ENCODE peak calls at places on chromosomes 12 and 14, in four cellular contexts. J is GM12878, E is HepG2, P is H1. H is an unnamed sample. For H3K4me1, the result is how much of the 10 kb centered on the place peaks cover.

GRCh38 chr12:122036153-122036552 is 14.5 kb downstream of the BCL7A start:
- DNase-seq in J (no peak), E (no peak), P (no peak), H (no peak)

GRCh38 chr12:90084018-90084417 is 375.4 kb upstream of the ATP2B1 start:
- DNase-seq in J (no peak), E (no peak), P (no peak), H (no peak)

GRCh38 chr14:70888151-70888499 is 19.1 kb upstream of the PCNX1 start:
- DNase-seq in J (no peak), E (no peak), P (no peak), H (no peak)

GRCh38 chr14:74514471-74514932 is 20.9 kb downstream of the ISCA2 start:
- DNase-seq in J (no peak), E (peak), P (no peak), H (no peak)

GRCh38 chr14:69956970-69957369 is 77.8 kb downstream of the SMOC1 start:
- DNase-seq in J (no peak), E (no peak), P (no peak), H (no peak)

GRCh38 chr12:91274886-91275285 is 92.3 kb upstream of the DCN start:
- DNase-seq in J (no peak), E (no peak), P (no peak), H (no peak)

GRCh38 chr14:86003998-86004397 is 474.1 kb downstream of the FLRT2 start:
- DNase-seq in J (no peak), E (peak), P (no peak), H (no peak)

GRCh38 chr14:69013943-69014782 is 35.1 kb upstream of the ACTN1 start:
- DNase-seq in J (no peak), E (peak), P (no peak), H (no peak)

GRCh38 chr14:89771251-89771650 is 183.3 kb downstream of the EFCAB11 start:
- DNase-seq in J (no peak), E (no peak), P (no peak), H (no peak)

GRCh38 chr12:26632746-26633145 is 200.2 kb downstream of the ITPR2 start:
- DNase-seq in J (no peak), E (no peak), P (no peak), H (no peak)

GRCh38 chr14:76844223-76844622 is 18.0 kb downstream of the LRRC74A start:
- DNase-seq in J (no peak), E (no peak), P (no peak), H (no peak)

GRCh38 chr12:55842681-55843429 is at the start of gene MMP19:
- DNase-seq in J (no peak), E (peak), P (no peak), H (peak)

GRCh38 chr14:21503376-21503775 is 7.8 kb downstream of the METTL3 start:
- DNase-seq in J (no peak), E (no peak), P (no peak), H (no peak)

GRCh38 chr12:116186482-116187157 is 90.9 kb downstream of the MED13L start:
- DNase-seq in J (no peak), E (peak), P (no peak), H (no peak)

GRCh38 chr12:121799175-121799841 is 4.5 kb upstream of the SETD1B start:
- DNase-seq in J (no peak), E (peak), P (no peak), H (no peak)

GRCh38 chr12:89731614-89732013 is 23.0 kb upstream of the ATP2B1 start:
- DNase-seq in J (no peak), E (no peak), P (no peak), H (no peak)

GRCh38 chr12:90153827-90154226 is 445.2 kb upstream of the ATP2B1 start:
- DNase-seq in J (no peak), E (no peak), P (no peak), H (no peak)

GRCh38 chr14:41606249-41607118 is at the start of gene LRFN5:
- DNase-seq in J (no peak), E (no peak), P (no peak), H (no peak)

GRCh38 chr14:73792476-73792875 is 59.2 kb upstream of the PTGR2 start:
- DNase-seq in J (no peak), E (no peak), P (no peak), H (no peak)

GRCh38 chr14:83006071-83006670 is 1472.5 kb upstream of the SEL1L start:
- DNase-seq in J (no peak), E (no peak), P (no peak), H (no peak)

GRCh38 chr12:124923906-124924734 is 9.7 kb upstream of the UBC start:
- DNase-seq in J (no peak), E (no peak), P (no peak), H (peak)

GRCh38 chr14:95318870-95319311 is 817 bp downstream of the CLMN start:
- DNase-seq in J (no peak), E (no peak), P (no peak), H (no peak)

GRCh38 chr12:98423963-98424362 is 91.4 kb upstream of the TMPO start:
- DNase-seq in J (no peak), E (no peak), P (no peak), H (no peak)

GRCh38 chr14:24429395-24430142 is at the start of the genes CBLN3 and KHNYN:
- DNase-seq in J (no peak), E (peak), P (no peak), H (peak)

GRCh38 chr12:50589650-50590435 is 85.1 kb downstream of the DIP2B start:
- DNase-seq in J (no peak), E (no peak), P (no peak), H (no peak)

GRCh38 chr12:110965574-110965973 is 45.2 kb upstream of the MYL2 start:
- DNase-seq in J (no peak), E (no peak), P (no peak), H (no peak)

DNA sequence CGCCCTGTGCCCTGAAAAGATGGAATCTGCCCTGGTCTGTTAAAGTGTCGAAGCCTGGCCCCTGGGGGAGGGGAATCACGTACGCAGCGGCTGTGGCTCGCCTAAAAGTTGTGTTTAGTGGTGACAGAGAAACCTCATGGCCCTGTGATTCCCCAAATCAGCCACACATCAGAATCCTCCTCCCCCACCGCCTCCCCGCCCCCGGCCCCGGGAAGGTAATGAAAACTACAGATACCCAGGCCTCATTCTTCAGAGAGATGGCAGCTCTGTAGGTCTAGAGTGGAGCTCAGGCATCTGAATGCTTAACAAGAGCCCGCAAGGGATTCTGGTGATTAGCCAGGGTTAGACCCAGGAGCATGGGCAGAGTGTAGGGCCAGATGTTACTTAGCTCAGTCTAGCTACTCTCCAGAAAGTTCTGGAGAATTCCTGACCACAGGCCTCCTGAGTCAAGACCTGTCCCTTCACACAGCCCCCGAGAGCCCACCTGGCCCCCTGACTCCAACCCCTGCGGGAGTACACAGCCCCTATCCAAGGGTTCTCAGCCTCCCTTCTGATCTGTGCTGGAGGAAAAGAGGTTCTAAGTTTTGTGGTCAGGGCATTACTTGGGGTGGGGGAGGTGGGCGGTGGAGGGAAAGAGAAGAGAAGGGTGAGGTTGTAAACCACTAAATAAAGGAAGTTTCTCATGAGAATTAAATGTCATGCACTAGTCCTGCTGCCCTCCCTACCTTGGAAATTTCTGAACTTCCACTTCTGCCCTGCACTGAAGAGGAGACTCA is 114.8 kb downstream of the PLXNC1 start:
- DNase-seq in J (peak), E (no peak), P (no peak), H (no peak)
- H3K4me1 ChIP-seq in J (half or more), E (under half), P (under half), H (under half)

DNA sequence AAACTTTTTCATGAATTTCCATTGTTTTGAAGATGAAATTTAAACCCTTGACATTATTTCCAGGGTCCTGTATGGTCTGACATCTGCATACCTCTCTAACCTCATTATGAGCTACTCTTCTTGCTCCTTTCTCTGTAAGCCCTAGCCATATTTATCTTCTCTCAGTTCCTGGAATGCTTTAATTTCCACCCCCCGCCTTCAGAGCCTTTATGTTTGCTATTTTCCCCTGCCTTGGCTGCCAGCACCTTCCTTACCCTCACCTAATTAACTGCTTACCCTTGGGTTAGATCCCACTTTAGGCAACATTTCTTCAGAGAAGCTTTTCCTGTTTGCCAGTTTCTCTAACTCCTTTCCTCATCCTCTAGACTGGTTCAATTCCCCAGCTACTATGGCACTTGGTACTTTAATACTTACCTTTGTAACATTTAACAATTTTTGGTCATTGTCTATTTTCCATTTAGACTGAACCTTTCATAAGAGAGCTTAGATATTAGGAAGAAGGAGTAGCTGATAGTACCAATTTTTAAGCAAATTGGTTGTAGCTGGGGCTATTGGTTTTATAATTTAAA is 6.0 kb downstream of the STYX start:
- DNase-seq in J (no peak), E (no peak), P (no peak), H (no peak)
- TF ChIP-seq ZNF274 in J (no peak), E (no peak), P (no peak), H (no peak)

DNA sequence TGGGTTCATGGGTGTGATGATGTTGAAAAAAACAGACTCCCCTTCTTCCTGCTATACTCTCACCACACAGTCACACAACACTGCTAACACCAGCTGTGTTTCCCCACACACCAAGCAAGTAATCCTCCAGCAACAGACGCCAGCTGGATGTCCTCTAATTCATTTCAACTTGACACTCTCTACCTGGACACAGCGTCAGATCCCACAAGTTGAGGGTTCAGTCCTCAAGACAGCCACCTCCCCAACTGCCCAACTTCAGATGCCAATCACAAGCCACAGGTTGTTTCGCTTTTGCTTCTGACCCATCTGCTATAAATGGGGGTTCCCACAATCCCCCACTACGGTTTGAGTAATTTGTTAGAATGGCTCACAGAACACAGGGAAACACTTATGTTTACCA is 49.3 kb downstream of the TMEM30B start:
- DNase-seq in J (no peak), E (no peak), P (no peak), H (no peak)
- TF ChIP-seq SUZ12 in J (no peak), E (no peak), P (no peak), H (no peak)

DNA sequence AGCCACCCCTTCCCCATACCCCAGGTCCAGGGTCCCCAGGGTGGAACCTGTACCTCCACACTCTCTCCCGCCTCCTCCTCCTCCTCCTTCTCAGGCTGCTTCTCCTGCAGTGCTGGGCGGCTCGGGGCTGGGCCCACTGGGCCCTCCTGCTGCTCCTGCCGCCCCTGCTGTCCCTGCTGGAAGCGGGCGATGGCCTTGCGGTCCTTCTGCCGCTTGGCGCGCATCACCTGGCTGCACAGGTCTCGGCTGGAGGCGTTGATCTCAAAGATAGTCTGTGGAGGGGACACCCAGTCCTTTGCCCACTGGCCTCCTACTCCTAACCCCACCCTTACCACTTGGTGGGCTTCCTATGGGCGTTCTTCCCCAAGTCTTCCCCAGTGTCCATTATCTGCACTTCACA is 14.5 kb downstream of the CFAP73 start:
- DNase-seq in J (no peak), E (no peak), P (no peak), H (no peak)
- H3K4me1 ChIP-seq in J (under half), E (under half), P (under half), H (under half)

GRCh38 chr12:130959632-130960031 is 5.9 kb downstream of the ADGRD1 start:
- DNase-seq in J (no peak), E (no peak), P (no peak), H (no peak)

GRCh38 chr12:130958557-130959140 is 4.9 kb downstream of the ADGRD1 start:
- DNase-seq in J (no peak), E (no peak), P (no peak), H (no peak)

GRCh38 chr12:130965214-130965613 is 11.5 kb downstream of the ADGRD1 start:
- DNase-seq in J (no peak), E (no peak), P (no peak), H (no peak)

GRCh38 chr12:130960787-130961186 is 7.1 kb downstream of the ADGRD1 start:
- DNase-seq in J (no peak), E (no peak), P (no peak), H (no peak)

DNA sequence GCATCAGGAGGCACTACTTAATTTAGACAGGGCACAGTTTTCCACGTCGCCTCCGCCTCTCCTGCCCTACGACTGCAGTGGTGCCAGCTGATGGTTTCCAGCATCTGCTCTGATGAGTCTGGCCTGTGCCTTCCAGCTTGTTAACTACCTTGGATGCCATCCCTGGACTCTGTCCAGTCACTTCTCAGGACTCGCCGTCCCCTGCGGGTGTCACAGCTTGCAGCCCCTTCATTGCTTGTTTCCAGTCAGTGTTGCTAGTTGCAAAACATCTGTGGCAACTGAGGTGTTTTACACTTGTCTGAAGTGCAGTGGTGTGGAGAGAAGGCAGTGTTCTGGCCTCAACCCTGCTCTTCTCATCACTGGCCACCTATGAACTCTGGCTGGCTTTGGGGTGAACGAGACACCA is 8.2 kb downstream of the ADGRD1 start:
- DNase-seq in J (no peak), E (no peak), P (no peak), H (no peak)
- TF ChIP-seq ZNF274 in J (no peak), E (no peak), P (no peak), H (no peak)

DNA sequence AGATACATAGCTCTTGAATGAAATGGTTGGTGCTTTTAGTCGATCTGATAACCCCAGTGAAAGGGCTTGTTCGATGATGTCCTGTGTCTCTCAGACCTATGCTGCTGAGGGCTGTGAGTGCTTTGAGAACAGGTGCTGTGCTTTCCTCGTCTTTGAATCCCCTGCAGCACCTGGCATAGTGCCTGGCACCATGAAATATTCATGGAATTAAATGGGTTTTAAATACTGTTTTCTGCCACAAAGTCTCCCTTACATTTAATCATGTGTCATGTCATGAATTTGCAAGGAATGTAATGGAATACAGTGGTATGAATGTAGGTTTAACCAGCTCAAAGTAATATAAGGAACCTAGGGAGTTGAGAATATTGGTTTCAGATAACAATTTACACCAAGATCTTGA is 220.5 kb upstream of the PRICKLE1 start:
- DNase-seq in J (no peak), E (no peak), P (no peak), H (no peak)
- TF ChIP-seq SUZ12 in J (no peak), E (no peak), P (no peak), H (no peak)

GRCh38 chr12:51972424-51972812 is 20.9 kb downstream of the ACVR1B start:
- DNase-seq in J (no peak), E (no peak), P (no peak), H (no peak)
- H3K4me1 ChIP-seq in J (under half), E (half or more), P (under half), H (under half)

GRCh38 chr12:75020068-75020557 is 189.5 kb downstream of the KCNC2 start:
- DNase-seq in J (no peak), E (no peak), P (no peak), H (no peak)
- TF ChIP-seq ZNF274 in J (no peak), E (no peak), P (no peak), H (no peak)

DNA sequence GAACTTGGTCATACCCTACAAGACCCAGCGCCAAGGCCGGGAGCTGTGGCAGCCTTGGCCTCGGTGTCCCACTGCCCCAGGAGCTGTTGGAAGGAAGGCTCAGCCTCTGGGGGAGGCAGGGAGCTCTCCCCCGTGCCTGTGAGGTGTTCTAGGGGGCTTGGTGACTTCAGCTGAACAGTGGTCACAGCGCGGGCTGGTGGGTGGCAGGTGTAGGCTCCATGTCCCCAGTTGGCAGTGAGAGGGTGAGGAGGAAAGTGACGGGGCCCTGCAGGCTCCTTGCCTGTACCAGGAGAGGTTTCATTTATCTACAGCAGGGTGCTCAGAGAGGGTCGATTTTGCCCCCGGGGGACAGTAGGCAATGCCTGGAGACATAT is 47.5 kb downstream of the DLK1 start:
- DNase-seq in J (no peak), E (no peak), P (no peak), H (no peak)
- TF ChIP-seq SUZ12 in J (no peak), E (no peak), P (no peak), H (no peak)